ENCODE peak calls at places on chromosomes 4 and X, in seven cellular contexts. One of them, this sample, is unnamed.

GRCh38 chrX:24777660-24778059 is 83.9 kb downstream of the POLA1 start:
- DNase-seq in thoracic aorta: no peak
- DNase-seq in neural crest cell: no peak
- DNase-seq in NB4: peak; percentile 19
- DNase-seq in body of pancreas: no peak
- DNase-seq in astrocyte of the cerebellum: no peak
- DNase-seq in nephron progenitor cell: no peak
- DNase-seq in this sample: peak; percentile 37

GRCh38 chr4:113882668-113883067 is 96.8 kb downstream of the ARSJ start:
- DNase-seq in NB4: no peak
- DNase-seq in astrocyte of the cerebellum: no peak
- DNase-seq in body of pancreas: no peak
- DNase-seq in thoracic aorta: no peak
- DNase-seq in nephron progenitor cell: no peak
- DNase-seq in neural crest cell: no peak
- DNase-seq in this sample: no peak

GRCh38 chr4:75702919-75703411 is 21.4 kb upstream of the USO1 start:
- DNase-seq in NB4: no peak
- DNase-seq in neural crest cell: no peak
- DNase-seq in astrocyte of the cerebellum: no peak
- DNase-seq in nephron progenitor cell: no peak
- DNase-seq in body of pancreas: no peak
- DNase-seq in thoracic aorta: no peak
- DNase-seq in this sample: no peak

GRCh38 chr4:67700874-67701850 is at the start of gene UBA6:
- DNase-seq in neural crest cell: peak; percentile 86
- DNase-seq in nephron progenitor cell: peak; percentile 95
- DNase-seq in astrocyte of the cerebellum: peak; percentile 85
- DNase-seq in thoracic aorta: peak; percentile 90
- DNase-seq in NB4: peak; percentile 96
- DNase-seq in body of pancreas: peak; percentile 99
- DNase-seq in this sample: peak; percentile 96

GRCh38 chr4:186587416-186588018 is 32.1 kb upstream of the MTNR1A start:
- DNase-seq in body of pancreas: peak; percentile 87
- DNase-seq in astrocyte of the cerebellum: peak; percentile 46
- DNase-seq in neural crest cell: peak; percentile 73
- DNase-seq in NB4: peak; percentile 58
- DNase-seq in nephron progenitor cell: peak; percentile 81
- DNase-seq in thoracic aorta: peak; percentile 20
- DNase-seq in this sample: peak; percentile 56

GRCh38 chr4:155974957-155975356 is 21.3 kb upstream of the CTSO start:
- DNase-seq in body of pancreas: no peak
- DNase-seq in NB4: no peak
- DNase-seq in neural crest cell: no peak
- DNase-seq in nephron progenitor cell: no peak
- DNase-seq in thoracic aorta: no peak
- DNase-seq in astrocyte of the cerebellum: no peak
- DNase-seq in this sample: no peak

GRCh38 chr4:128600996-128601857 is 208.3 kb upstream of the JADE1 start:
- DNase-seq in thoracic aorta: peak; percentile 43
- DNase-seq in nephron progenitor cell: no peak
- DNase-seq in body of pancreas: peak; percentile 80
- DNase-seq in neural crest cell: no peak
- DNase-seq in NB4: peak; percentile 27
- DNase-seq in astrocyte of the cerebellum: peak; percentile 94
- DNase-seq in this sample: no peak

GRCh38 chr4:91448668-91449330 is 855.0 kb upstream of the GRID2 start:
- DNase-seq in NB4: peak; percentile 60
- DNase-seq in nephron progenitor cell: no peak
- DNase-seq in neural crest cell: no peak
- DNase-seq in astrocyte of the cerebellum: peak; percentile 72
- DNase-seq in thoracic aorta: no peak
- DNase-seq in body of pancreas: no peak
- DNase-seq in this sample: no peak

GRCh38 chr4:123528501-123529277 is 132.1 kb downstream of the SPRY1 start:
- DNase-seq in neural crest cell: no peak
- DNase-seq in body of pancreas: no peak
- DNase-seq in thoracic aorta: no peak
- DNase-seq in NB4: no peak
- DNase-seq in astrocyte of the cerebellum: no peak
- DNase-seq in nephron progenitor cell: no peak
- DNase-seq in this sample: no peak

GRCh38 chr4:115274545-115274944 is 161.1 kb upstream of the NDST4 start:
- DNase-seq in body of pancreas: no peak
- DNase-seq in nephron progenitor cell: no peak
- DNase-seq in thoracic aorta: no peak
- DNase-seq in NB4: peak; percentile 68
- DNase-seq in neural crest cell: no peak
- DNase-seq in astrocyte of the cerebellum: no peak
- DNase-seq in this sample: no peak

GRCh38 chr4:99960648-99961047 is 10.6 kb upstream of the H2AZ1 start:
- DNase-seq in thoracic aorta: no peak
- DNase-seq in neural crest cell: no peak
- DNase-seq in body of pancreas: no peak
- DNase-seq in nephron progenitor cell: no peak
- DNase-seq in astrocyte of the cerebellum: no peak
- DNase-seq in NB4: no peak
- DNase-seq in this sample: no peak

GRCh38 chr4:180557348-180557747 is 1685.9 kb upstream of the TENM3 start:
- DNase-seq in neural crest cell: no peak
- DNase-seq in thoracic aorta: no peak
- DNase-seq in astrocyte of the cerebellum: no peak
- DNase-seq in body of pancreas: no peak
- DNase-seq in NB4: peak; percentile 6
- DNase-seq in nephron progenitor cell: no peak
- DNase-seq in this sample: peak; percentile 8

GRCh38 chr4:128225148-128225547 is 62.5 kb downstream of the PGRMC2 start:
- DNase-seq in astrocyte of the cerebellum: peak; percentile 93
- DNase-seq in thoracic aorta: no peak
- DNase-seq in NB4: no peak
- DNase-seq in nephron progenitor cell: no peak
- DNase-seq in neural crest cell: no peak
- DNase-seq in body of pancreas: no peak
- DNase-seq in this sample: no peak

GRCh38 chr4:52982246-52982950 is 120.3 kb downstream of the RASL11B start:
- DNase-seq in NB4: peak; percentile 52
- DNase-seq in neural crest cell: no peak
- DNase-seq in astrocyte of the cerebellum: peak; percentile 51
- DNase-seq in body of pancreas: no peak
- DNase-seq in thoracic aorta: no peak
- DNase-seq in nephron progenitor cell: peak; percentile 8
- DNase-seq in this sample: peak; percentile 34

GRCh38 chrX:95733426-95733825 is 951.2 kb upstream of the DIAPH2 start:
- DNase-seq in thoracic aorta: no peak
- DNase-seq in NB4: no peak
- DNase-seq in body of pancreas: no peak
- DNase-seq in nephron progenitor cell: no peak
- DNase-seq in neural crest cell: no peak
- DNase-seq in astrocyte of the cerebellum: no peak
- DNase-seq in this sample: no peak

GRCh38 chr4:18689308-18689915 is 667.9 kb upstream of the LCORL start:
- DNase-seq in neural crest cell: peak; percentile 71
- DNase-seq in astrocyte of the cerebellum: peak; percentile 70
- DNase-seq in NB4: peak; percentile 69
- DNase-seq in thoracic aorta: no peak
- DNase-seq in body of pancreas: peak; percentile 65
- DNase-seq in nephron progenitor cell: peak; percentile 72
- DNase-seq in this sample: peak; percentile 37

GRCh38 chr4:8641256-8641655 is 48.7 kb downstream of the CPZ start:
- DNase-seq in NB4: no peak
- DNase-seq in neural crest cell: no peak
- DNase-seq in body of pancreas: no peak
- DNase-seq in thoracic aorta: no peak
- DNase-seq in nephron progenitor cell: no peak
- DNase-seq in astrocyte of the cerebellum: no peak
- DNase-seq in this sample: no peak

GRCh38 chr4:41155194-41155830 is 59.0 kb downstream of the APBB2 start:
- DNase-seq in neural crest cell: no peak
- DNase-seq in body of pancreas: no peak
- DNase-seq in NB4: no peak
- DNase-seq in astrocyte of the cerebellum: no peak
- DNase-seq in thoracic aorta: no peak
- DNase-seq in nephron progenitor cell: no peak
- DNase-seq in this sample: no peak

DNA sequence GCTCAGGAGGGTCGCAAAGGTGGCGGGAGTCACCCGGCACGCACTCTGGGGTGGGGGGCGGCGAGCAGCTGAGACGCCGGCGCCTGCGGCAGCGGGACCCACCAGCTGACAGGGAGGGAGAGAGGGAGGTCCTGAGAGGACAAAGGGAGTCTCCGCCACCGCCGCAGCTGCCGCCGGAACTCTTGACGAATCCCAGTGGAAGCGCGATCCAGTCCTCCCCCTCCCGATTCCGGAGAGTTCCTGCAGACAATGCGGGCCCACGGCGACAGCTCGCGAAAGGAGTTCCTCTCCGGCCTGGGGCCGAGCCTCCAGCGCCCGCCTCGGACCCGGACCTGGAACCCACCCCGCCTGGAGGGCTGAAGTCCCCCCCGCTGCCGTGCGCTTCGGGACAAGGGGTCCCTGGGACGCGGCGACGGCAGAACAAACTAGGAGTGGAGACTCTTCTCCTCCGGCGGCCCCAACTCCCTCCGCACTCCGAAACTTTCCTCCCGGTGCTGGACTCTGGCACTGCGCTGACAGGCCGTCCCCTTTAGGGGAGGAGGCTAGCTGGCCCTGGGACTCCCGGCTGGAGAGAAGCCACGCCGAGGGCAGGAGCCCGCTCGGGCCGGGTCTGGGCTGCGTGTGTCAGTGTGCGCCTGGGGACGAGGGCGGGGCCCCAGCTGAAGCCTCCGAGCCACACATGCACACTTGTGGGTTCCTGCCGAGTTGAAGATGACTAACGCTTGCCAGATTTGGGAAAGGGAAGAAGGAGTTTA is at the start of gene ANTXR2:
- DNase-seq in thoracic aorta: peak; percentile 73
- DNase-seq in NB4: peak; percentile 94
- DNase-seq in astrocyte of the cerebellum: peak; percentile 83
- DNase-seq in neural crest cell: peak; percentile 75
- DNase-seq in nephron progenitor cell: peak; percentile 80
- DNase-seq in body of pancreas: peak; percentile 89
- DNase-seq in this sample: peak; percentile 73
- TF ChIP-seq CTCF in thoracic aorta: no peak
- TF ChIP-seq CTCF in NB4: no peak
- TF ChIP-seq CTCF in astrocyte of the cerebellum: no peak
- TF ChIP-seq CTCF in neural crest cell: no peak
- TF ChIP-seq CTCF in nephron progenitor cell: no peak
- TF ChIP-seq CTCF in body of pancreas: no peak
- TF ChIP-seq CTCF in this sample: no peak

GRCh38 chr4:185004562-185005208 is 13.6 kb upstream of the HELT start:
- DNase-seq in nephron progenitor cell: peak; percentile 38
- DNase-seq in thoracic aorta: peak; percentile 13
- DNase-seq in body of pancreas: peak; percentile 65
- DNase-seq in astrocyte of the cerebellum: no peak
- DNase-seq in neural crest cell: no peak
- DNase-seq in NB4: no peak
- DNase-seq in this sample: no peak

GRCh38 chr4:185002784-185003183 is 15.5 kb upstream of the HELT start:
- DNase-seq in thoracic aorta: no peak
- DNase-seq in nephron progenitor cell: no peak
- DNase-seq in body of pancreas: no peak
- DNase-seq in NB4: peak; percentile 72
- DNase-seq in astrocyte of the cerebellum: no peak
- DNase-seq in neural crest cell: no peak
- DNase-seq in this sample: no peak

GRCh38 chr4:185003596-185004351 is 14.5 kb upstream of the HELT start:
- DNase-seq in NB4: no peak
- DNase-seq in thoracic aorta: no peak
- DNase-seq in astrocyte of the cerebellum: no peak
- DNase-seq in neural crest cell: no peak
- DNase-seq in nephron progenitor cell: no peak
- DNase-seq in body of pancreas: no peak
- DNase-seq in this sample: no peak

DNA sequence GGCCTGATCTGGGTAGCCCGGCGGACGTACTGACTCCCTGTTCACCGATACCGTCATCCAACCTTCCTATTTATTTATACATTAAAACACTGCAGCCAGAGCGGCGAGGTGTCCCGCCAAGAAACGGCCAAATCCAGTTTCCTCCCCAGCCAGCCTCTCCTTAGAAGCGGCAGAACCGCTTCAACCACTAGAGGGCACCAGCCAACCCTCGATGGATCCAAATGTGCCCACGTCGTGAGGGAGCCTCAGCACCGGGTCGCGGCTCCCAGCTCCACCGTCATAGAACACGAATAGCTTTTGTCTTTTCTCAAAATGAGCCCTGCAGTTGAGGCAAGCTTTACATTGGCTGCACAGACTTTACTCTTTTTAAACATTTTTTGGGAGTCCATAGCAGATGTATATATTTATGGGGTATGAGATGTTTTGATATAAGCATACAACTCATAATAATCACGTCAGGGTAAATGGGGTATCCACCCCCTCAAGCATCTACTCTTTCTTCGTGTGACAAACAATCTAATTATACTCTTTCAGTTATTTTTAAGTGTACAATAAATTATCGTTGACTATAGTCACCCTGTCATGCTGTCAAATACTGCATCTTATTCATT is 13.0 kb upstream of the HELT start:
- DNase-seq in thoracic aorta: peak; percentile 57
- DNase-seq in body of pancreas: peak; percentile 92
- DNase-seq in neural crest cell: peak; percentile 89
- DNase-seq in nephron progenitor cell: peak; percentile 86
- DNase-seq in astrocyte of the cerebellum: peak; percentile 45
- DNase-seq in NB4: peak; percentile 85
- DNase-seq in this sample: peak; percentile 85
- TF ChIP-seq CTCF in thoracic aorta: peak; percentile 89
- TF ChIP-seq CTCF in body of pancreas: peak; percentile 92
- TF ChIP-seq CTCF in neural crest cell: peak; percentile 93
- TF ChIP-seq CTCF in nephron progenitor cell: peak; percentile 88
- TF ChIP-seq CTCF in astrocyte of the cerebellum: peak; percentile 95
- TF ChIP-seq CTCF in NB4: peak; percentile 91
- TF ChIP-seq CTCF in this sample: peak; percentile 83

GRCh38 chrX:114717921-114718320 is 134.0 kb downstream of the HTR2C start:
- DNase-seq in astrocyte of the cerebellum: no peak
- DNase-seq in NB4: peak; percentile 19
- DNase-seq in thoracic aorta: no peak
- DNase-seq in nephron progenitor cell: peak; percentile 66
- DNase-seq in body of pancreas: no peak
- DNase-seq in neural crest cell: peak; percentile 34
- DNase-seq in this sample: no peak
- TF ChIP-seq CTCF in astrocyte of the cerebellum: peak; percentile 27
- TF ChIP-seq CTCF in NB4: peak; percentile 49
- TF ChIP-seq CTCF in thoracic aorta: no peak
- TF ChIP-seq CTCF in nephron progenitor cell: peak; percentile 69
- TF ChIP-seq CTCF in body of pancreas: no peak
- TF ChIP-seq CTCF in neural crest cell: peak; percentile 73
- TF ChIP-seq CTCF in this sample: peak; percentile 25

DNA sequence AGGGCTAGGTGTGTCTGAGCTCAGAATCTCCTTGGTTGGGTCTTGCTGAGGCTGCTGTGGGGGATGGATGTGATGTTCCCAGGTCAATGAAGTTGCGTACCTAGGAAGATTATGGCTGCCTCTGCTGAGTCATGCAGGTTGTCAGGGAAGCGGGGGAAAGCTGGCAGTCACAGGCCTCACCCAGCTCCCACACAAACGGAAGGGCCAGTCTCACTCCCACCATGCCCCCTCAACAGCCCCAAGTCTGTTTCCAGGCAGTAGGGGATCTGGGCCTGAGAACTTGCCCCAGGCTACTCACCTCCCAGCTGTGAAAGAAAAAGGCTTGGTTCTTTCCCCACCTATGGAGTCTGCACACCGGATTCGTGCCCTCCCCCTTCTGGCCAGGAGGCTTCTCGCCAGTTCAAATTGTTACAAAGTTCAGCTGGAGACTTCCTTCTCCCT is 72.9 kb downstream of the WDR44 start:
- DNase-seq in thoracic aorta: no peak
- DNase-seq in astrocyte of the cerebellum: no peak
- DNase-seq in neural crest cell: no peak
- DNase-seq in body of pancreas: no peak
- DNase-seq in nephron progenitor cell: no peak
- DNase-seq in NB4: no peak
- DNase-seq in this sample: no peak
- TF ChIP-seq CTCF in thoracic aorta: no peak
- TF ChIP-seq CTCF in astrocyte of the cerebellum: no peak
- TF ChIP-seq CTCF in neural crest cell: no peak
- TF ChIP-seq CTCF in body of pancreas: no peak
- TF ChIP-seq CTCF in nephron progenitor cell: no peak
- TF ChIP-seq CTCF in NB4: no peak
- TF ChIP-seq CTCF in this sample: no peak

This sample was measured in GM20000.